ENCODE peak calls at places on chromosomes 4 and X, in nine cellular contexts. A, O, I, S, P, V, Y, X and G are unnamed samples.

GRCh38 chr4:163404570-163404969 is 60.9 kb downstream of the NPY5R start:
- DNase-seq in A (no peak), O (no peak), I (no peak), S (no peak), P (no peak), V (no peak), Y (no peak), X (no peak), G (no peak)

GRCh38 chr4:26056406-26056805 is 142.4 kb downstream of the SMIM20 start:
- DNase-seq in A (no peak), O (no peak), I (no peak), S (no peak), P (no peak), V (no peak), Y (no peak), X (no peak), G (no peak)

GRCh38 chrX:146707781-146708180 is 101.8 kb upstream of the CXorf51B start:
- DNase-seq in A (no peak), O (no peak), I (no peak), S (no peak), P (no peak), V (no peak), Y (no peak), X (no peak), G (no peak)

GRCh38 chrX:57453901-57454300 is 137.9 kb upstream of the ZXDB start:
- DNase-seq in A (peak), O (no peak), I (no peak), S (no peak), P (peak), V (no peak), Y (no peak), X (no peak), G (no peak)

GRCh38 chr4:6147441-6147840 is 52.9 kb downstream of the JAKMIP1 start:
- DNase-seq in A (no peak), O (no peak), I (no peak), S (no peak), P (no peak), V (no peak), Y (no peak), X (no peak), G (peak)

GRCh38 chr4:6937748-6938147 is 28.1 kb downstream of the TBC1D14 start:
- DNase-seq in A (no peak), O (no peak), I (no peak), S (no peak), P (no peak), V (no peak), Y (no peak), X (no peak), G (no peak)

GRCh38 chr4:60750962-60751361 is 449.2 kb upstream of the ADGRL3 start:
- DNase-seq in A (no peak), O (no peak), I (no peak), S (no peak), P (no peak), V (no peak), Y (no peak), X (no peak), G (no peak)

GRCh38 chrX:11434607-11435006 is 141.4 kb downstream of the AMELX start:
- DNase-seq in A (no peak), O (no peak), I (no peak), S (no peak), P (no peak), V (no peak), Y (no peak), X (no peak), G (no peak)

GRCh38 chrX:154750301-154751120 is at the start of gene GAB3:
- DNase-seq in A (no peak), O (no peak), I (peak), S (no peak), P (peak), V (no peak), Y (no peak), X (peak), G (peak)

GRCh38 chr4:101169044-101170014 is 178.0 kb downstream of the PPP3CA start:
- DNase-seq in A (peak), O (peak), I (peak), S (peak), P (peak), V (no peak), Y (no peak), X (no peak), G (peak)

GRCh38 chr4:158624889-158625478 is 46.7 kb downstream of the C4orf46 start:
- DNase-seq in A (peak), O (peak), I (no peak), S (no peak), P (peak), V (no peak), Y (no peak), X (no peak), G (no peak)

GRCh38 chrX:12162420-12162819 is 24.1 kb downstream of the FRMPD4 start:
- DNase-seq in A (no peak), O (no peak), I (no peak), S (no peak), P (peak), V (no peak), Y (no peak), X (no peak), G (no peak)

GRCh38 chrX:100880368-100880767 is 6.2 kb upstream of the NOX1 start:
- DNase-seq in A (peak), O (no peak), I (no peak), S (no peak), P (no peak), V (no peak), Y (no peak), X (no peak), G (no peak)

GRCh38 chrX:16578218-16578617 is 71.7 kb upstream of the S100G start:
- DNase-seq in A (no peak), O (no peak), I (no peak), S (no peak), P (peak), V (no peak), Y (no peak), X (no peak), G (no peak)

GRCh38 chr4:33924239-33924638 is 2320.1 kb downstream of the ARAP2 start:
- DNase-seq in A (peak), O (no peak), I (no peak), S (no peak), P (peak), V (no peak), Y (no peak), X (no peak), G (peak)

GRCh38 chr4:85005865-85006377 is 39.4 kb upstream of the WDFY3 start:
- DNase-seq in A (no peak), O (no peak), I (no peak), S (no peak), P (peak), V (no peak), Y (no peak), X (no peak), G (no peak)

GRCh38 chr4:156971623-156972369 is at the start of gene PDGFC:
- DNase-seq in A (peak), O (peak), I (peak), S (peak), P (peak), V (peak), Y (peak), X (peak), G (peak)

GRCh38 chrX:28591542-28591941 is 4.3 kb downstream of the IL1RAPL1 start:
- DNase-seq in A (no peak), O (no peak), I (no peak), S (no peak), P (no peak), V (no peak), Y (no peak), X (no peak), G (no peak)

GRCh38 chr4:109746728-109747127 is 16.9 kb upstream of the PLA2G12A start:
- DNase-seq in A (no peak), O (no peak), I (no peak), S (no peak), P (no peak), V (no peak), Y (no peak), X (no peak), G (no peak)

GRCh38 chr4:173169428-173170209 is 1.0 kb downstream of the GALNT7 start:
- DNase-seq in A (peak), O (peak), I (peak), S (peak), P (peak), V (peak), Y (peak), X (peak), G (peak)

GRCh38 chr4:128675083-128675482 is 134.4 kb upstream of the JADE1 start:
- DNase-seq in A (no peak), O (no peak), I (no peak), S (no peak), P (no peak), V (no peak), Y (no peak), X (no peak), G (no peak)

GRCh38 chr4:74503580-74503979 is 58.6 kb downstream of the AREG start:
- DNase-seq in A (no peak), O (no peak), I (no peak), S (no peak), P (peak), V (no peak), Y (no peak), X (no peak), G (no peak)

GRCh38 chr4:89022426-89023128 is 34.4 kb downstream of the FAM13A start:
- DNase-seq in A (no peak), O (no peak), I (no peak), S (no peak), P (no peak), V (no peak), Y (no peak), X (no peak), G (no peak)

GRCh38 chr4:128810331-128810870 is 901 bp downstream of the JADE1 start:
- DNase-seq in A (peak), O (peak), I (peak), S (peak), P (peak), V (peak), Y (no peak), X (peak), G (peak)

GRCh38 chr4:138629669-138630068 is 385.9 kb upstream of the NOCT start:
- DNase-seq in A (no peak), O (no peak), I (no peak), S (no peak), P (no peak), V (no peak), Y (no peak), X (no peak), G (no peak)

GRCh38 chr4:1711906-1712215 is 258 bp downstream of the SLBP start:
- DNase-seq in A (no peak), O (no peak), I (no peak), S (no peak), P (peak), V (no peak), Y (no peak), X (no peak), G (no peak)

GRCh38 chr4:151459380-151459779 is 50.4 kb downstream of the FHIP1A start:
- DNase-seq in A (no peak), O (no peak), I (no peak), S (no peak), P (no peak), V (no peak), Y (no peak), X (no peak), G (no peak)

GRCh38 chr4:151458148-151458547 is 49.2 kb downstream of the FHIP1A start:
- DNase-seq in A (no peak), O (no peak), I (no peak), S (no peak), P (no peak), V (no peak), Y (no peak), X (no peak), G (no peak)

GRCh38 chr4:151460434-151460833 is 51.5 kb downstream of the FHIP1A start:
- DNase-seq in A (no peak), O (no peak), I (no peak), S (no peak), P (no peak), V (no peak), Y (no peak), X (no peak), G (no peak)

DNA sequence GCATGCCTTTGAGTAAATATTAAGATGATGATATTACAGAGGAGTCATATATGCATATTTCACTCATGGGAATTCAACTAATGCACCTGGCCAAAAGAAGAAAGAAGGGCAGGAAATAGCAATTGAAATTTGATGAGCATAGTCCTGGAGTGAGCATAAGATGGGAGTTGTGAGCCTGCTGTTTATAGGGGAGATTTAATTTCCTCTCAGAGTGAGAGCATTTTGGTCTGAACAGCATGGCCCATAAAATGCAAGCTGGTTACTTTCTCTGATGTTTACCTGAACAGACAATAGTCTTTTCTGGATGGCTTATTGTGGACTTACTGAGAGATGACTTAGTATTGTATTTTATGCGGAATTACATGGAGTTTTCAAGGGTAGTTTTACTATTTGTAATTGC is 53.6 kb downstream of the FHIP1A start:
- DNase-seq in A (no peak), O (no peak), I (no peak), S (no peak), P (no peak), V (no peak), Y (no peak), X (no peak), G (no peak)
- H3K27ac ChIP-seq in A (no peak), O (no peak), I (no peak), S (no peak), P (no peak), V (no peak), Y (no peak), X (no peak), G (no peak)

DNA sequence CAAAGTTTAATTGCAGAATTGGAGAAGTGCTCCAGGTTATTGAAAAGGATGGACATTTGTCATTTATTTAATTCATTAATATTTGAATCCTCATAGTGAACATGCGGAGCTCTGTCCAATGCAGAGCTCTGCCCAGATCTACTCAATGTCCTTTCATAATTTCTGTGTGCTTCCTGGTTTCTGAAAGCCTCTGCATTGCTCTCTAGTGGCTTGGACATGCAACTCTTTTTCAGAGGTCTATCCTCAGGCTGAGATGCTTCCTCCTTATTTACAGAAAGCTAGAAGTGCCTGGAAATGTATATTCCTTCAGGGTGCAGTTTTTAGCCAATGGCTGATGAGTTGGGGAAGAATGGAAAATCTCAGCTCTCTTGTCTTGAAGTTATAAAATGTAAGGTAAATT is 786.1 kb upstream of the AADAT start:
- DNase-seq in A (peak), O (no peak), I (no peak), S (no peak), P (no peak), V (no peak), Y (no peak), X (no peak), G (no peak)
- TF ChIP-seq CTCF in A (no peak), O (no peak), I (no peak), S (no peak), P (no peak), V (no peak), Y (no peak), X (no peak), G (no peak)

DNA sequence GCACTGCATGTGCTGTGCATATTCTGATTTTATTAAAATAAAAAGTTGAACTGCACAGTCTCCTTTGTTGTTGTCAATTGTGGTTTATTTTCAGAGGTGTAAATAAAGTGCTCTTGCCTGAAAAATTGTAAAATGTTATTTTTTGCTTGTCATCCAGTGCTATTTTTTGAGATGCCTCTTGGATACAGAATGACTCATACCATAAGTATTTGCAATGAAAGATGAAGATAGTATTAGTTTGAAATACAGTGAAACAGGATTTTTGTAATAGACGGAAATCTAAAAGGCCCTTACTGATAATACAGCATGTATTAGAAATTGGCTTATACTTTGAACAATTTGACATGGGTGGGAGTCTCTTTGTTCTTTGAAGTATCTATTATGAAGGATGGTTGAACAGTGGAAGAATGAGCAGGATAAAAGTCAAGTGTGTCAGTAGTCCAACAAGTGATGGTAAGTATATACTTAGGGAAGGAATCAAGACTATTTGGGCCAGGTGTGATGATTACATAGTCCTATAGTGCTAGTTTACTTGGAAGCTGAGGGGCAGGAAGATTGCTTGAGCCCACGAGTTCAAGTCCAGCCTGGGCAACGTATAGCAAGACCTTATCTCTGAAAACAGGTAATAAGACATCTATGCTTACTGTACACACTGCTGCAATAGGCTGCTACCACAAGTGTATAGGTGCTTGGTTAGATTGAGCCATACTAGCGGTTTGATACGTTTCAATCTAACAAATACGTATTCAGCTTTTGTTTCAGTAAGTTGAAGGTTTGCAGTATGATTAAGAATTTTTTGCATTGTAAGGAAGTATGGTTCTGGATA is 16.4 kb downstream of the DDX3X start:
- DNase-seq in A (peak), O (no peak), I (no peak), S (no peak), P (peak), V (no peak), Y (no peak), X (no peak), G (no peak)
- TF ChIP-seq POLR2A in A (no peak), O (no peak), I (no peak), S (no peak), P (peak), V (no peak), Y (no peak), X (no peak), G (no peak)

GRCh38 chr4:94523033-94523590 is 71.4 kb downstream of the PDLIM5 start:
- DNase-seq in A (no peak), O (no peak), I (no peak), S (no peak), P (no peak), V (no peak), Y (no peak), X (no peak), G (no peak)
- H3K27ac ChIP-seq in A (no peak), O (peak), I (peak), S (peak), P (no peak), V (no peak), Y (no peak), X (no peak), G (no peak)

DNA sequence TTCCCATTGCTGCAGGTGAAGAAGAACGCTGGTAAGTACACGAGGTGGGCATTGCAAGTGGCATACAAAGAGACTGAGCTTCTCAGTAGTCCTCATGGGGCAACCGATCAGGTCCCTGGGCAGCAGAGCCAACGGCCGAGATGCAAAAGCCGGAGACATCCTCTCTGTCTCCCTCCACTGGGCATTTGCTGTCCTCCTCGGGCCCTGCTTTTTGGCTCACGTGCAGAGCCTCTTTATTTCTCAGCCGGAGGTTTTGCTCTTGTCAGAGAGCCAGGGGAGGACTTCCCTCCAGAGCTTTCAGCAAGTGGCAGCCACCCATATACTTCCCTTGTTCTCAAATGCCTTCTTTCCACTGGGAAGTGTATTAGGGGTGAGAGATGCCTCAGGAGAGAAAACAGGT is 18.0 kb downstream of the STARD8 start:
- DNase-seq in A (no peak), O (no peak), I (no peak), S (no peak), P (no peak), V (no peak), Y (no peak), X (no peak), G (no peak)
- TF ChIP-seq CTCF in A (no peak), O (peak), I (no peak), S (no peak), P (no peak), V (no peak), Y (no peak), X (no peak), G (no peak)